ENCODE peak calls at places on chromosomes 13 and 19, in eight cellular contexts. Z, E, S, C, O, N, X and I are unnamed samples.

GRCh38 chr13:97328222-97328790 is 105.7 kb upstream of the RAP2A start:
- DNase-seq in Z (peak), X (no peak), E (no peak), S (no peak), O (peak), N (no peak), C (peak), I (no peak)

GRCh38 chr13:49020940-49021548 is 45.3 kb downstream of the FNDC3A start:
- DNase-seq in C (peak), E (no peak), Z (no peak), S (no peak), N (no peak), O (no peak), X (no peak), I (no peak)

GRCh38 chr13:23450340-23451046 is 17.0 kb upstream of the SACS start:
- DNase-seq in O (no peak), C (no peak), S (no peak), X (no peak), N (no peak), Z (no peak), E (no peak), I (no peak)

GRCh38 chr13:107867701-107868661 is 347.4 kb downstream of the LIG4 start:
- DNase-seq in O (no peak), C (peak), N (no peak), Z (peak), S (no peak), E (peak), X (peak), I (no peak)

GRCh38 chr13:95087746-95088305 is 213.4 kb downstream of the ABCC4 start:
- DNase-seq in S (no peak), E (no peak), N (no peak), C (peak), Z (no peak), O (peak), X (no peak), I (no peak)

GRCh38 chr13:50916701-50917184 is 7.2 kb downstream of the RNASEH2B start:
- DNase-seq in S (no peak), Z (no peak), N (no peak), C (no peak), E (no peak), X (peak), O (no peak), I (no peak)

GRCh38 chr13:94031609-94032008 is 447.9 kb downstream of the DCT start:
- DNase-seq in S (no peak), O (no peak), X (no peak), C (peak), N (no peak), E (no peak), Z (no peak), I (no peak)

GRCh38 chr19:43809762-43810696 is 7.8 kb upstream of the LYPD5 start:
- DNase-seq in S (no peak), N (no peak), O (peak), Z (no peak), C (peak), E (no peak), X (no peak), I (no peak)

GRCh38 chr19:6362024-6362344 is 653 bp downstream of the CLPP start:
- DNase-seq in Z (no peak), O (no peak), C (no peak), X (no peak), E (no peak), N (no peak), S (no peak), I (no peak)

GRCh38 chr13:40026174-40026585 is 370.7 kb downstream of the COG6 start:
- DNase-seq in N (no peak), S (no peak), X (no peak), C (peak), Z (no peak), O (peak), E (no peak), I (no peak)

GRCh38 chr13:99431927-99432636 is 69.2 kb upstream of the TM9SF2 start:
- DNase-seq in N (no peak), C (peak), E (no peak), S (no peak), X (peak), O (no peak), Z (no peak), I (no peak)

GRCh38 chr19:2785244-2786000 is at the start of gene THOP1:
- DNase-seq in S (peak), O (peak), C (peak), E (peak), Z (peak), X (peak), N (peak), I (peak)

GRCh38 chr19:55464669-55465068 is at the start of gene C19orf85:
- DNase-seq in Z (peak), S (no peak), X (no peak), E (no peak), N (no peak), O (no peak), C (no peak), I (no peak)

DNA sequence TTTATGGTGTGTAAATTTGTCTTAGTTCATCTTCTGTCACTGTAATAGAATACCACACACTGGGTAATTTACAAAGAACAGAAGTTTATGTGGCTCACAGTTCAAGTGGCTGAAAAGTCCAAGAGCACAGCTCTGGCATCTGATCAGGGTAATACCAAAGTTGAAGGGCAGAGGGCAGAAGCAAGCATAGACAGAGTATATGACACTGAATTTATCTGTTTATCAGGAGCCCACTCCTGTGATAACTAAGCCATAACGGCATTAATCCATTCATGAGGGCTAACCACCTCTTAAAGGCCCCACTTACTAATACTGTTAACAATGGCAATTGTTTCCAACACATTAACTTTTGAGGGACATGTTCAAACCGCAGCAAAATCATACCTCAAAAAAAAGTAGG is 4.0 kb upstream of the RFXAP start:
- DNase-seq in C (no peak), N (no peak), S (no peak), Z (no peak), O (peak), E (no peak), X (no peak), I (no peak)
- TF ChIP-seq CTCF in C (peak), N (no peak), S (no peak), Z (peak), O (peak), E (peak), X (peak), I (peak)

DNA sequence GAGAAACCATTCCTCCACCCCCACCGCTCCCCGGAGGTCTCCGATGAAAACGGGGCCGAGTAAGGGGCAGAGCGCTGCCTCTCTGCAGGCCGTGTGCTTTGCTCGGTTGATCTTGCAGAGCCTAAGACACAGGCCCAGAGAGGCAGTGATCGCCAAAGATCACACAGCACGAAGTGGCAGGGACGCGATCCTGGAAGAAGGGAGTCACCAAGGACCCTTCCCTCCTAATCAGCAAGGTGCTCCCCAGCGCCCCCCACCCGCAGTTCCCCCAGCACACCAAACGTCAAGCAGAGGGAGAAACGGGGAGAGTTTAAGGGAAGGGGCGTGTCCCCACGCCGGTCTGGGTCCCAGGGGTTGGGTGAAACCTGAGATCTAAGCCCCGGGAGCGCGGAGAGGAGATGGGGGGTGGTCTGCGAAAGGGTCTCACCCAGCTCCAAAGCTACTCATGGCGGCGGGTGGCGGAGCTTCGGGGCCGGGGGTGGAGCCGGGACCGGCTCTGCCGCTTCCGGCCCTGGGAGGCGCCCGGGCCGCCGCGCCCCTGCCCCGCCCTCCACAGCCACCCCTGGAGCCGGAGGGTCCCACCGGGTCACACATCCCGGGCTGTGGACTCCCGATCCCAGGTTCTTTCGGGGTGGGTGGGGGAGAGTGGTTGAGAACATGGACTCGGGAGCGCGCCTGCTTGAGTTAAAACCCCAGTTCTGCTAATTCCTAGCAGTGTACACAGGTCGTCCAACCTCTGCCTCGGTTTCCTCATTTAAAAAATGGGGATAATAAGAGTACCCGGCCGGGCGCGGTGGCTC is at the start of gene EML2:
- DNase-seq in C (no peak), N (peak), E (peak), Z (peak), O (peak), X (peak), S (peak), I (no peak)
- TF ChIP-seq CTCF in C (peak), N (peak), E (peak), Z (no peak), O (peak), X (peak), S (no peak), I (peak)

GRCh38 chr13:102197193-102197592 is 204.7 kb downstream of the FGF14 start:
- DNase-seq in O (peak), E (no peak), C (peak), S (no peak), Z (peak), N (no peak), X (no peak), I (no peak)
- TF ChIP-seq CTCF in O (peak), E (no peak), C (peak), S (no peak), Z (no peak), N (no peak), X (no peak), I (peak)

GRCh38 chr19:12052571-12053169 is at the start of gene ZNF878:
- DNase-seq in E (peak), O (peak), X (peak), N (peak), Z (peak), C (peak), S (peak), I (peak)
- TF ChIP-seq CTCF in E (peak), O (no peak), X (no peak), N (no peak), Z (no peak), C (no peak), S (no peak), I (no peak)

GRCh38 chr13:28340272-28340793 is 154.6 kb downstream of the FLT1 start:
- DNase-seq in O (peak), C (peak), X (no peak), S (no peak), N (no peak), Z (no peak), E (no peak), I (no peak)
- TF ChIP-seq CTCF in O (no peak), C (no peak), X (no peak), S (no peak), N (no peak), Z (no peak), E (no peak), I (no peak)